ENCODE peak calls at places on chromosomes 5 and 9, in six cellular contexts. Z is fibroblast of the aortic adventitia, C is cardiac fibroblast, K is MM.1S, Q is brain microvascular endothelial cell, G is thyroid gland. R is an unnamed sample.

GRCh38 chr9:23740531-23740930 is 85.5 kb downstream of the ELAVL2 start:
- DNase-seq in Z (no peak), C (no peak), K (no peak), Q (no peak), G (no peak), R (no peak)

GRCh38 chr5:109196486-109196885 is 213.3 kb downstream of the PJA2 start:
- DNase-seq in Z (no peak), C (no peak), K (no peak), Q (no peak), G (no peak), R (no peak)

GRCh38 chr5:91020065-91020800 is 362.9 kb downstream of the ARRDC3 start:
- DNase-seq in Z (no peak), C (peak; percentile 36), K (no peak), Q (peak; percentile 8), G (no peak), R (peak; percentile 18)

GRCh38 chr9:99851028-99851822 is 29.5 kb downstream of the NR4A3 start:
- DNase-seq in Z (no peak), C (no peak), K (peak; percentile 80), Q (no peak), G (no peak), R (no peak)

GRCh38 chr5:141476132-141476909 is 555 bp downstream of the PCDHGC3 start:
- DNase-seq in Z (peak; percentile 84), C (peak; percentile 81), K (peak; percentile 16), Q (peak; percentile 76), G (peak; percentile 71), R (peak; percentile 85)

GRCh38 chr5:4563400-4563799 is 576.7 kb upstream of the ADAMTS16 start:
- DNase-seq in Z (peak; percentile 51), C (no peak), K (no peak), Q (no peak), G (no peak), R (peak; percentile 13)

GRCh38 chr5:172336264-172336663 is 52.7 kb upstream of the UBTD2 start:
- DNase-seq in Z (no peak), C (no peak), K (no peak), Q (no peak), G (peak; percentile 6), R (no peak)

GRCh38 chr5:1565737-1566734 is 42.3 kb upstream of the LPCAT1 start:
- DNase-seq in Z (no peak), C (no peak), K (no peak), Q (no peak), G (no peak), R (no peak)

GRCh38 chr5:161850491-161850890 is 2.6 kb downstream of the GABRA1 start:
- DNase-seq in Z (no peak), C (no peak), K (no peak), Q (no peak), G (no peak), R (no peak)

GRCh38 chr5:161851691-161852299 is 3.9 kb downstream of the GABRA1 start:
- DNase-seq in Z (peak; percentile 1), C (peak; percentile 0), K (peak; percentile 24), Q (no peak), G (no peak), R (peak; percentile 2)

GRCh38 chr5:161847447-161847846 is 473 bp upstream of the GABRA1 start:
- DNase-seq in Z (no peak), C (no peak), K (no peak), Q (no peak), G (no peak), R (no peak)

GRCh38 chr5:161846731-161847130 is 1.2 kb upstream of the GABRA1 start:
- DNase-seq in Z (no peak), C (peak; percentile 0), K (peak; percentile 36), Q (no peak), G (peak; percentile 18), R (no peak)

DNA sequence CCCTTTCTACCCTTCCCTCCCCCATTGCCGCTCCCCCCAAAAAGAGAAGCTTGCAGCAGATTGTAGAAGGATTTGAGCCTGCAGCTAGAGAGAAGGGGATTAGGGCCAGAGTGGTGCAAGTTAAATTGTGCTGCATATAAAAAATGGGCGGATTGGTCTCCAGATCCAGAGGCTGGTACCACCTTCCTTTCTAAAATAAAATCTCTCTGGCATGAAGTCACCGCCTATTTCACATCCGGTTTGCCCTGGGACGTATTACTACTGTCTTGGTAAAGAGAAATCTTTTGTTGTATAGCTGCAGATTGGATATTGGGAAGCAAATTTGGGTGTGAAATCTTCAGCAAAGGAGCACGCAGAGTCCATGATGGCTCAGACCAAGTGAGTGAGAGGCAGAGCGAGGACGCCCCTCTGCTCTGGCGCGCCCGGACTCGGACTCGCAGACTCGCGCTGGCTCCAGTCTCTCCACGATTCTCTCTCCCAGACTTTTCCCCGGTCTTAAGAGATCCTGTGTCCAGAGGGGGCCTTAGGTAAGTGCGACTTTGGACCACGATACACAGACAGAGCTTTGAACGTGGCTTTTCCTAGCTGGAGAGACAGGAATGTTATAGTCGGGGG is at the start of gene GABRA1:
- DNase-seq in Z (no peak), C (no peak), K (no peak), Q (no peak), G (peak; percentile 2), R (no peak)
- H3K4me3 ChIP-seq in Z (no peak within 1 kb of the TSS), C (no peak within 1 kb of the TSS), K (no peak within 1 kb of the TSS), Q (no peak within 1 kb of the TSS), G (no peak within 1 kb of the TSS), R (peak within 1 kb of the TSS; percentile 13)

GRCh38 chr9:133356391-133357091 is at the start of the genes SURF1 and SURF2:
- DNase-seq in Z (peak; percentile 64), C (peak; percentile 79), K (peak; percentile 89), Q (peak; percentile 72), G (peak; percentile 90), R (peak; percentile 76)
- TF ChIP-seq CTCF in Z (no peak), C (no peak), K (peak; percentile 31), Q (peak; percentile 10), G (no peak), R (peak; percentile 12)

GRCh38 chr5:75522025-75522424 is 10.3 kb downstream of the POLK start:
- DNase-seq in Z (no peak), C (no peak), K (no peak), Q (peak; percentile 15), G (no peak), R (peak; percentile 8)
- H3K4me3 ChIP-seq in Z (no peak overlapping the region), C (no peak overlapping the region), K (no peak overlapping the region), Q (no peak overlapping the region), G (no peak overlapping the region), R (no peak overlapping the region)

GRCh38 chr5:10863763-10864383 is 102.8 kb upstream of the DAP start:
- DNase-seq in Z (peak; percentile 36), C (peak; percentile 24), K (peak; percentile 56), Q (peak; percentile 65), G (peak; percentile 44), R (peak; percentile 33)

GRCh38 chr5:10867408-10868303 is 106.6 kb upstream of the DAP start:
- DNase-seq in Z (no peak), C (no peak), K (no peak), Q (no peak), G (no peak), R (no peak)

DNA sequence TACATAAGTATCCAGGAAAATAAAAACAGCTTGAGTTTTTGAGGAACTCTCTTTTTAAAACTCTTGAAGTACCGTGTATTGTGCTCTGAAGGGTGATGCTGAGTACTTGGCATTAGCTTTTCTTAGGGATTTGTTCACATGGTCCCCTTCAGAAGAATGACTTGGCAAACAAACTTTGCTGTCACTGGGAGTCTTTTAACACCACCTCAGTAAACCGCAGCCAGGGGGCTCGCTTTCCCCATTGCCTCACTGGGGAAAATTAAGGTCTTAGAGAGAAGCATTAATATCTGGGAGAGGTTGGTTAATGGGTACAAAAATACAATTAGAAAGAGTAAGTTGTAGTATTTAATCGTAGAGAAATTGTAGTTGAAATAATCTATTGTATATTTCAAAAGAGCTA is 105.9 kb upstream of the DAP start:
- DNase-seq in Z (no peak), C (no peak), K (no peak), Q (no peak), G (no peak), R (no peak)
- TF ChIP-seq CTCF in Z (peak; percentile 12), C (no peak), K (no peak), Q (peak; percentile 51), G (no peak), R (peak; percentile 39)

DNA sequence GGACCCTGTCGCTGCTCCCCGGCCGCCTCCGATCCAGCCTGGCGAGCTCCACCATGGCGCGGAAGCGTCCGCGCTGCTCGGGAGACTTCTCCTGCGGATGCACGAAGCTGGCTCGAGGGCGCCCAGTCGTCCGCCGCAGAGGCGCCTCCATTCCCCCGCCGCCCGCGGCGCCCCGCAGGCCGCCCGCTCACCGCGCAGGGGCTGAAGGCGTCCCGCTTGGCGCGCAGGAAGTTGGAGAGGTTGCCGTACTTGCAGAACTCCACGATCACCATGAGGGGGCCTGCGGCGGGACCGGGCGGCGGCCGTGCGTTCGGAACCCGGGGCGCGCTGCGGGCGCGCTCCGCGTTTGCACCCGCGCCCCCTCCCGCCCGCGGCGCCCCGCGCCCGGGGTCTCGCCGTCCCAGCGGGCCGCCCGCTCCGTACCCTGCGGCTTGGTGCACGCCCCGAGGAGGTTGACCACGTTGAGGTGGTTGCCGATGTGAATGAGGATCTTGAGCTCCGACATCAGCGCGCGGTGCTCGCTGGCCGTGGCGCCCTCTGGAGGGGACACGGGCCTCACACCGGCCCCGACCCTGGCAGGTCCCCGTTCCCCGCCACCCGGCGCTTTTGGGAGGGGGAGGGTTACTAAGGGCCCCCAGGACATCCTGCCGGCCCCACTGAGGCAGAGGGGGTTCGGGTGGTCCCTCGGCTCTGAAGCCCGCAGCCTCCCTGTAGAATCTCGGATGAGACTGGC is 27.7 kb upstream of the SCGB3A1 start:
- DNase-seq in Z (peak; percentile 30), C (peak; percentile 48), K (no peak), Q (peak; percentile 39), G (no peak), R (peak; percentile 36)
- H3K4me3 ChIP-seq in Z (peak overlapping the region; percentile 35), C (peak overlapping the region; percentile 13), K (no peak overlapping the region), Q (peak overlapping the region; percentile 29), G (no peak overlapping the region), R (peak overlapping the region; percentile 5)

GRCh38 chr9:20373263-20373662 is 249.0 kb downstream of the MLLT3 start:
- DNase-seq in Z (no peak), C (no peak), K (peak; percentile 60), Q (no peak), G (no peak), R (no peak)

GRCh38 chr9:20364954-20365353 is 257.3 kb downstream of the MLLT3 start:
- DNase-seq in Z (no peak), C (no peak), K (no peak), Q (no peak), G (no peak), R (no peak)

DNA sequence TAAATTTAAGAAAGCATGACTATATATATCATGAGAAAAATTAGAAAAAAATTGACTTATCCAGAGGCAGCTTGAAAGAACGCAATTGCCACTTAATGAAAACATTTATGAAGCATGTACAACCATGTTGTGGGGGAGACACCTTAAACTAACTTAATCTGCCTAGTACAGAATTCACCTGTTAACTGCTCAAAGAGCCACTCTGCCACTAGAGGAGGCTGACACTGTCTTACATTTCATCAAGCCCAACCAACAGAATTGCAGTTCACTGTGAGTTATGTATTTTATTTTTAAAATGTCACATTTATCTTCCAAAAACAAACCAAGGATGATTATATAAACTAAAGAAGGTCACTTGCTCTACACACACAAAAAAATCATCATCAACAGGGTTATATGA is 252.9 kb downstream of the MLLT3 start:
- DNase-seq in Z (no peak), C (no peak), K (no peak), Q (no peak), G (no peak), R (no peak)
- TF ChIP-seq CTCF in Z (no peak), C (no peak), K (no peak), Q (no peak), G (no peak), R (no peak)

GRCh38 chr9:87567988-87568800 is 70.5 kb downstream of the DAPK1 start:
- DNase-seq in Z (no peak), C (no peak), K (no peak), Q (no peak), G (peak; percentile 79), R (no peak)
- H3K4me3 ChIP-seq in Z (peak overlapping the region; percentile 13), C (no peak overlapping the region), K (no peak overlapping the region), Q (no peak overlapping the region), G (no peak overlapping the region), R (peak overlapping the region; percentile 8)